ENCODE peak calls at places on chromosomes 11 and 22, in four cellular contexts. One of them, this sample, is unnamed.

GRCh38 chr22:20091690-20092476 is 11.8 kb downstream of the DGCR8 start:
- DNase-seq in GM12865: no peak
- DNase-seq in cardiac muscle cell: no peak
- DNase-seq in ovary: no peak
- DNase-seq in this sample: no peak

GRCh38 chr11:76980196-76980595 is 54.0 kb upstream of the B3GNT6 start:
- DNase-seq in ovary: no peak
- DNase-seq in cardiac muscle cell: no peak
- DNase-seq in GM12865: no peak
- DNase-seq in this sample: no peak

GRCh38 chr11:35978173-35978572 is 34.3 kb downstream of the LDLRAD3 start:
- DNase-seq in GM12865: no peak
- DNase-seq in ovary: no peak
- DNase-seq in cardiac muscle cell: no peak
- DNase-seq in this sample: no peak

GRCh38 chr11:118530180-118530682 is 761 bp upstream of the TMEM25 start:
- DNase-seq in GM12865: no peak
- DNase-seq in ovary: no peak
- DNase-seq in cardiac muscle cell: no peak
- DNase-seq in this sample: no peak

GRCh38 chr22:47474464-47474863 is 712.0 kb downstream of the TBC1D22A start:
- DNase-seq in cardiac muscle cell: no peak
- DNase-seq in ovary: no peak
- DNase-seq in GM12865: no peak
- DNase-seq in this sample: no peak

GRCh38 chr22:30882181-30882771 is 86.3 kb downstream of the MORC2 start:
- DNase-seq in cardiac muscle cell: no peak
- DNase-seq in GM12865: no peak
- DNase-seq in ovary: no peak
- DNase-seq in this sample: no peak

GRCh38 chr11:33000181-33000580 is 15.5 kb upstream of the DEPDC7 start:
- DNase-seq in ovary: no peak
- DNase-seq in cardiac muscle cell: peak
- DNase-seq in GM12865: no peak
- DNase-seq in this sample: no peak

GRCh38 chr11:102831128-102831708 is 12.2 kb downstream of the MMP3 start:
- DNase-seq in cardiac muscle cell: peak
- DNase-seq in GM12865: peak
- DNase-seq in ovary: no peak
- DNase-seq in this sample: no peak

GRCh38 chr11:6156628-6157367 is 13.3 kb downstream of the OR52B2 start:
- DNase-seq in ovary: no peak
- DNase-seq in GM12865: peak
- DNase-seq in cardiac muscle cell: no peak
- DNase-seq in this sample: no peak

GRCh38 chr11:10725114-10725906 is 25.7 kb upstream of the CTR9 start:
- DNase-seq in ovary: no peak
- DNase-seq in cardiac muscle cell: peak
- DNase-seq in GM12865: no peak
- DNase-seq in this sample: no peak

GRCh38 chr22:37995460-37995859 is 11.1 kb upstream of the SOX10 start:
- DNase-seq in GM12865: no peak
- DNase-seq in ovary: no peak
- DNase-seq in cardiac muscle cell: no peak
- DNase-seq in this sample: no peak

GRCh38 chr11:78094250-78094649 is 14.6 kb upstream of the NDUFC2 start:
- DNase-seq in GM12865: peak
- DNase-seq in ovary: no peak
- DNase-seq in cardiac muscle cell: no peak
- DNase-seq in this sample: no peak

GRCh38 chr11:44308256-44308922 is 1.6 kb downstream of the ALX4 start:
- DNase-seq in ovary: no peak
- DNase-seq in GM12865: no peak
- DNase-seq in cardiac muscle cell: no peak
- DNase-seq in this sample: no peak

GRCh38 chr11:114738954-114739353 is 60.6 kb downstream of the NXPE2 start:
- DNase-seq in GM12865: peak
- DNase-seq in ovary: no peak
- DNase-seq in cardiac muscle cell: peak
- DNase-seq in this sample: peak

GRCh38 chr11:15807827-15808226 is 548.5 kb downstream of the SOX6 start:
- DNase-seq in GM12865: no peak
- DNase-seq in cardiac muscle cell: peak
- DNase-seq in ovary: no peak
- DNase-seq in this sample: no peak

GRCh38 chr11:32154275-32154674 is 63.4 kb downstream of the RCN1 start:
- DNase-seq in ovary: no peak
- DNase-seq in cardiac muscle cell: peak
- DNase-seq in GM12865: peak
- DNase-seq in this sample: no peak

GRCh38 chr11:8058216-8058615 is 22.8 kb upstream of the TUB start:
- DNase-seq in GM12865: no peak
- DNase-seq in ovary: no peak
- DNase-seq in cardiac muscle cell: no peak
- DNase-seq in this sample: no peak

GRCh38 chr22:33062402-33062801 is 4.2 kb upstream of the SYN3 start:
- DNase-seq in GM12865: no peak
- DNase-seq in cardiac muscle cell: no peak
- DNase-seq in ovary: no peak
- DNase-seq in this sample: no peak

GRCh38 chr22:48057116-48057835 is 1294.8 kb downstream of the TBC1D22A start:
- DNase-seq in cardiac muscle cell: no peak
- DNase-seq in GM12865: no peak
- DNase-seq in ovary: no peak
- DNase-seq in this sample: no peak

GRCh38 chr11:119704849-119705248 is 24.2 kb downstream of the NECTIN1 start:
- DNase-seq in ovary: no peak
- DNase-seq in GM12865: no peak
- DNase-seq in cardiac muscle cell: no peak
- DNase-seq in this sample: no peak

GRCh38 chr11:68051191-68052136 is 12.6 kb downstream of the TCIRG1 start:
- DNase-seq in ovary: peak
- DNase-seq in GM12865: no peak
- DNase-seq in cardiac muscle cell: no peak
- DNase-seq in this sample: no peak

GRCh38 chr22:20960609-20961008 is 6.4 kb upstream of the AIFM3 start:
- DNase-seq in cardiac muscle cell: no peak
- DNase-seq in GM12865: no peak
- DNase-seq in ovary: no peak
- DNase-seq in this sample: no peak

GRCh38 chr11:61195016-61195695 is 8.2 kb upstream of the PGA3 start:
- DNase-seq in cardiac muscle cell: no peak
- DNase-seq in GM12865: no peak
- DNase-seq in ovary: no peak
- DNase-seq in this sample: no peak

GRCh38 chr22:20783844-20784723 is 10.2 kb downstream of the SERPIND1 start:
- DNase-seq in GM12865: peak
- DNase-seq in ovary: no peak
- DNase-seq in cardiac muscle cell: peak
- DNase-seq in this sample: no peak

GRCh38 chr22:43337385-43337784 is 5.8 kb downstream of the SCUBE1 start:
- DNase-seq in ovary: no peak
- DNase-seq in GM12865: no peak
- DNase-seq in cardiac muscle cell: peak
- DNase-seq in this sample: no peak

GRCh38 chr11:61369372-61370348 is 7.5 kb downstream of the TMEM138 start:
- DNase-seq in ovary: peak
- DNase-seq in cardiac muscle cell: peak
- DNase-seq in GM12865: peak
- DNase-seq in this sample: no peak

GRCh38 chr11:107695446-107695845 is 16.4 kb downstream of the SLN start:
- DNase-seq in GM12865: no peak
- DNase-seq in cardiac muscle cell: no peak
- DNase-seq in ovary: no peak
- DNase-seq in this sample: no peak

GRCh38 chr22:29030618-29031235 is 30.9 kb downstream of the C22orf31 start:
- DNase-seq in ovary: peak
- DNase-seq in GM12865: no peak
- DNase-seq in cardiac muscle cell: peak
- DNase-seq in this sample: peak

DNA sequence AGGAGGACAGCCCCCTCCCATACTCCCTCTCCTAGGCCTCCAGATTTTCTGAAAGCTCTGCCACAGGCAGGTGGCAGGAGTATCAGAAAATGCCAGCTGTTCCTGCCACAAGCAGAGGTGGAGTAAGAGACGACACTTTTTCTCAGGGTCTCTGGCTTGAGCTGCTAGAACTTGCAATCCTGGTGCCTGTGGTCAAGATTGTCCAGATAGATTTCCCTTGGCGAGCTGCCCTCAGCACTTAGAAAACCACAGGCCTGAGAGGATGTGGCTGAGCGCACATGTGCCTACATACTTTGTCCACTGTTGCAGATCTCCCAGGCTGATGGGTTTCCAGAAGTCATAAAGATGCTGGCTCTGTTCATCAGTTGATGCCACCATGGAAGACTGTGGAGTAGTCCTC is 65.7 kb upstream of the NAV2 start:
- DNase-seq in ovary: no peak
- DNase-seq in GM12865: no peak
- DNase-seq in cardiac muscle cell: peak
- DNase-seq in this sample: no peak
- TF ChIP-seq CTCF in ovary: no peak
- TF ChIP-seq CTCF in GM12865: no peak
- TF ChIP-seq CTCF in cardiac muscle cell: no peak
- TF ChIP-seq CTCF in this sample: no peak

GRCh38 chr11:125498521-125498920 is 2.5 kb upstream of the FEZ1 start:
- DNase-seq in ovary: no peak
- DNase-seq in cardiac muscle cell: no peak
- DNase-seq in GM12865: no peak
- DNase-seq in this sample: no peak

GRCh38 chr11:125494987-125495725 is 909 bp downstream of the FEZ1 start:
- DNase-seq in ovary: peak
- DNase-seq in GM12865: peak
- DNase-seq in cardiac muscle cell: peak
- DNase-seq in this sample: no peak

GRCh38 chr11:125496465-125496817 is 376 bp upstream of the FEZ1 start:
- DNase-seq in cardiac muscle cell: no peak
- DNase-seq in ovary: peak
- DNase-seq in GM12865: no peak
- DNase-seq in this sample: no peak

GRCh38 chr11:125494601-125494986 is 1.5 kb downstream of the FEZ1 start:
- DNase-seq in cardiac muscle cell: peak
- DNase-seq in ovary: no peak
- DNase-seq in GM12865: peak
- DNase-seq in this sample: no peak

GRCh38 chr11:125494033-125494364 is 2.1 kb downstream of the FEZ1 start:
- DNase-seq in ovary: no peak
- DNase-seq in cardiac muscle cell: no peak
- DNase-seq in GM12865: no peak
- DNase-seq in this sample: no peak
- H3K4me3 ChIP-seq in ovary: no peak
- H3K4me3 ChIP-seq in cardiac muscle cell: no peak
- H3K4me3 ChIP-seq in GM12865: peak
- H3K4me3 ChIP-seq in this sample: no peak

GRCh38 chr11:58289266-58289665 is 21.2 kb upstream of the OR10W1 start:
- DNase-seq in cardiac muscle cell: no peak
- DNase-seq in ovary: no peak
- DNase-seq in GM12865: no peak
- DNase-seq in this sample: no peak

GRCh38 chr11:58292017-58292416 is 24.0 kb upstream of the OR10W1 start:
- DNase-seq in ovary: no peak
- DNase-seq in cardiac muscle cell: no peak
- DNase-seq in GM12865: no peak
- DNase-seq in this sample: no peak

GRCh38 chr11:58285483-58286040 is 17.5 kb upstream of the OR10W1 start:
- DNase-seq in cardiac muscle cell: no peak
- DNase-seq in GM12865: peak
- DNase-seq in ovary: no peak
- DNase-seq in this sample: no peak

DNA sequence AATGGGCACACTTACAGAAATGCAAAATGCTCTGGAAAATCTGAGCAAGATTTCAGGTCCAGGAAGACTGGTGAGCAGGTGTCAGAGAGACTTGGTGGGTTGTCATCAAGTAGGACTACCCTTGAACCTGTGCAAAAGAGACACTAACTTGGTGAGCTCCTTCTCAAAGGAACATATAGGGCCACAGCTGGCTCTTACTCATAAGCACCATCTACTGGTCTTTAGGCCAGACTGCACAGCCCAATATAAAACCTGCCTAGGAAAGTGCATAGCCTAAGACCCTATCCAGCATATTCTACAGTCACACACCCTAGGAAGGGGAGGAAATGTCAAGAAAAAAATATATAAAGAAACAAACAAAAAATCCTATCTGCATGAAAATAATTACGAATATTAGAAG is 18.2 kb upstream of the OR10W1 start:
- DNase-seq in ovary: no peak
- DNase-seq in cardiac muscle cell: peak
- DNase-seq in GM12865: peak
- DNase-seq in this sample: peak
- TF ChIP-seq CTCF in ovary: no peak
- TF ChIP-seq CTCF in cardiac muscle cell: peak
- TF ChIP-seq CTCF in GM12865: peak
- TF ChIP-seq CTCF in this sample: peak

DNA sequence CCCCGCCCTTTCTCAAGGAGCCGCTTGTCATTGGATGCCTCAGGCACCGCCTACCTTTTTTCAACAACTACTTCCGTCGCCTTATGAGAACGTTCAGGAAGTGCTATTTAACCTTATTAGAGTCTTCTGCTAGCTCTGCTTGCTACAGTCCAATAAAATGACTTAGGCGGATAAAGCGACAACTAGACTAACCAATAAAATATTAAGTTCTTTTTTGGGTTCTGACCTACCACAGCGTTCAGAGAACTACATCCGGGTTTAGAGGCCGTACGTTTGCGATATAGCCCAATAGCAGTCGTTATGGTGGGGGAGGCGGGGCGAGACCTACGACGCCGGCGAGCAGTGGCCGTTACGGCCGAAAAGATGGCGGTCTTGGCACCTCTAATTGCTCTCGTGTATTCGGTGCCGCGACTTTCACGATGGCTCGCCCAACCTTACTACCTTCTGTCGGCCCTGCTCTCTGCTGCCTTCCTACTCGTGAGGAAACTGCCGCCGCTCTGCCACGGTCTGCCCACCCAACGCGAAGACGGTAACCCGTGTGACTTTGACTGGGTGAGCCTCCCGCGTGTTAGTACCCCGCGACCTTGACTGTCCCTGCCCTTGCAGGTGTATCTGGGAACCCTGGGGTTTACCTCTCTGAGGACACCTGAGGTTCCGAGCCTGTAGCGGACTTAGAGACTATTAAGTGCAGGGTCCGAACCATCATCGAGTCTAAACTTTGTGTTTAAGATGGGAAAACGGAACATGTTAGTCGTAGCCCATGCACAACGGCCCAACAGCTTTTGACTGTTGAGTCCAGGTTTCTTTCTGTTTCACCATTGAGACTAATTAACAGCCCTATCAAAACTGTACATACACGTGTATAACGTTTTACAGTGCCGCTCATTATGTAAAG is at the start of gene TMX2:
- DNase-seq in cardiac muscle cell: peak
- DNase-seq in GM12865: peak
- DNase-seq in ovary: peak
- DNase-seq in this sample: peak
- H3K4me3 ChIP-seq in cardiac muscle cell: peak
- H3K4me3 ChIP-seq in GM12865: peak
- H3K4me3 ChIP-seq in ovary: peak
- H3K4me3 ChIP-seq in this sample: peak

GRCh38 chr11:12099132-12099873 is 11.1 kb upstream of the MICAL2 start:
- DNase-seq in GM12865: no peak
- DNase-seq in ovary: no peak
- DNase-seq in cardiac muscle cell: no peak
- DNase-seq in this sample: no peak
- TF ChIP-seq CTCF in GM12865: no peak
- TF ChIP-seq CTCF in ovary: no peak
- TF ChIP-seq CTCF in cardiac muscle cell: peak
- TF ChIP-seq CTCF in this sample: no peak

This sample was measured in LNCaP clone FGC.